ENCODE peak calls at places on chromosomes 4 and X, in five cellular contexts. E is CD8-positive, alpha-beta T cell; C is foreskin fibroblast; D is HFF-Myc; Z is IMR-90. Q is an unnamed sample.

GRCh38 chrX:144730486-144730885 is 516.8 kb upstream of the SPANXN1 start:
- DNase-seq in Z (no peak), C (peak), E (no peak), D (no peak), Q (no peak)

GRCh38 chr4:77044458-77045124 is 31.2 kb downstream of the CCNI start:
- DNase-seq in Z (peak), C (peak), E (no peak), D (peak), Q (no peak)

GRCh38 chrX:42432552-42432951 is 345.4 kb downstream of the PPP1R2C start:
- DNase-seq in Z (no peak), D (no peak), E (no peak), C (no peak), Q (no peak)

GRCh38 chrX:123138473-123138872 is 45.6 kb upstream of the GRIA3 start:
- DNase-seq in D (no peak), Z (no peak), C (peak), E (no peak), Q (no peak)

GRCh38 chrX:103877571-103877970 is 45.5 kb upstream of the RAB9B start:
- DNase-seq in E (no peak), Z (no peak), D (no peak), C (peak), Q (no peak)

GRCh38 chrX:21408324-21408723 is 34.1 kb downstream of the CNKSR2 start:
- DNase-seq in E (no peak), C (no peak), D (no peak), Z (no peak), Q (no peak)

GRCh38 chr4:85741921-85742591 is 267.1 kb downstream of the ARHGAP24 start:
- DNase-seq in E (no peak), Z (no peak), D (no peak), C (no peak), Q (no peak)

GRCh38 chrX:56783450-56783831 is 54.4 kb downstream of the NBDY start:
- DNase-seq in Z (peak), E (no peak), D (no peak), C (no peak), Q (peak)

GRCh38 chr4:81786063-81786763 is 314.5 kb upstream of the RASGEF1B start:
- DNase-seq in E (no peak), C (peak), D (no peak), Z (no peak), Q (no peak)

GRCh38 chr4:106522839-106523238 is 154.3 kb upstream of the GIMD1 start:
- DNase-seq in D (no peak), Z (peak), C (peak), E (no peak), Q (no peak)
- TF ChIP-seq CTCF in D (peak), Z (no peak), C (peak), E (no peak), Q (peak)

GRCh38 chrX:106791495-106791894 is 11.0 kb upstream of the TBC1D8B start:
- DNase-seq in C (peak), Z (peak), E (no peak), D (no peak), Q (no peak)
- TF ChIP-seq CTCF in C (no peak), Z (peak), E (no peak), D (no peak), Q (peak)

DNA sequence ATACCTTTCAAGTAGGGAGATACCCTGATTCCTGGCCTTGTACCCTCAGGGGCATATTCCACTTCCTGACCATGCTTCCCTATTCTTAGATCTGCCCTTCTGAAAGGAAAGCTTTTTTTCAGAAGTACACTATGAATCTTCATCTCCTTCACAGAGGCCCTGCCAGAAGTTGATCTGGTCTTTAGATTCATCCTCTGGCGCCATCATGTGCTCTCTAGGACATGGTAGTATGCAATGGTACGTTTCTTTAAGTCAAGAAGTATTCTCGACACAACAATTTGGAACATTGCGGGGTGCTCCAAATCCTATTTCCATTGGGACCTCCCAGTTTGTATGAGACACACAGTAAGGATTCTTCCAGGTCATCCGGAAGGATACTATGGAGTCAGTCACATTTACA is 39.7 kb upstream of the DIPK2B start:
- DNase-seq in D (no peak), C (no peak), E (no peak), Z (no peak), Q (no peak)
- TF ChIP-seq CTCF in D (no peak), C (no peak), E (no peak), Z (no peak), Q (no peak)

GRCh38 chrX:69107231-69107739 is 58.0 kb downstream of the PJA1 start:
- DNase-seq in E (no peak), Z (no peak), D (no peak), C (no peak), Q (no peak)

GRCh38 chrX:69113723-69114122 is 51.5 kb downstream of the PJA1 start:
- DNase-seq in Z (no peak), E (no peak), D (no peak), C (no peak), Q (no peak)

GRCh38 chrX:69107747-69108410 is 57.4 kb downstream of the PJA1 start:
- DNase-seq in D (no peak), E (no peak), C (no peak), Z (no peak), Q (no peak)

GRCh38 chrX:69109036-69109663 is 56.1 kb downstream of the PJA1 start:
- DNase-seq in C (no peak), Z (no peak), E (no peak), D (no peak), Q (no peak)

GRCh38 chrX:69109706-69110635 is 55.3 kb downstream of the PJA1 start:
- DNase-seq in C (peak), D (peak), Z (peak), E (no peak), Q (no peak)
- TF ChIP-seq CTCF in C (no peak), D (no peak), Z (no peak), E (no peak), Q (no peak)